ENCODE peak calls at places on chromosomes 13 and 19, in ten cellular contexts. Q is activated CD4-positive, CD25-positive, alpha-beta regulatory T cell treated with anti-CD3 and anti-CD28 coated beads, Interleukin-2, amount 50 U/mL, for 72 hours; S is cardiac fibroblast; X is DND-41; B is stimulated activated CD4-positive, alpha-beta T cell treated with anti-CD3 and anti-CD28 coated beads, Interleukin-4, amount 100 ng/mL, for 24 hours; L is stimulated activated CD8-positive, alpha-beta memory T cell treated with anti-CD3 and anti-CD28 coated beads, Interleukin-4, amount 100 ng/mL, for 24 hours; T is GM18507; G is GM23338; V is GDM1; O is MCF 10A. K is an unnamed sample.

GRCh38 chr13:42602910-42603309 is 29.0 kb downstream of the TNFSF11 start:
- DNase-seq in Q (no peak), S (no peak), X (no peak), B (no peak), L (no peak), T (no peak), G (no peak), V (no peak), O (no peak), K (no peak)

GRCh38 chr19:17966497-17967257 is at the start of gene KCNN1:
- DNase-seq in Q (no peak), S (no peak), X (no peak), B (no peak), L (no peak), T (no peak), G (peak; percentile 85), V (no peak), O (no peak), K (peak; percentile 78)

GRCh38 chr13:46893221-46893620 is 3.6 kb downstream of the HTR2A start:
- DNase-seq in Q (no peak), S (no peak), X (no peak), B (no peak), L (no peak), T (no peak), G (peak; percentile 37), V (no peak), O (no peak), K (no peak)

GRCh38 chr13:112776354-112776753 is 86.5 kb downstream of the ATP11A start:
- DNase-seq in Q (no peak), S (no peak), X (no peak), B (no peak), L (no peak), T (no peak), G (no peak), V (no peak), O (no peak), K (no peak)

GRCh38 chr13:26037302-26037701 is 14.5 kb downstream of the SHISA2 start:
- DNase-seq in Q (no peak), S (peak; percentile 28), X (peak; percentile 53), B (no peak), L (no peak), T (no peak), G (peak; percentile 92), V (no peak), O (peak; percentile 49), K (no peak)

GRCh38 chr19:11273288-11273687 is 11.0 kb upstream of the DOCK6 start:
- DNase-seq in Q (no peak), S (no peak), X (no peak), B (no peak), L (no peak), T (no peak), G (no peak), V (no peak), O (no peak), K (no peak)

GRCh38 chr19:7191946-7192691 is 102.1 kb downstream of the INSR start:
- DNase-seq in Q (no peak), S (no peak), X (peak; percentile 64), B (peak; percentile 55), L (no peak), T (no peak), G (no peak), V (no peak), O (no peak), K (no peak)

GRCh38 chr13:23610966-23611486 is 40.8 kb downstream of the TNFRSF19 start:
- DNase-seq in Q (no peak), S (peak; percentile 52), X (no peak), B (no peak), L (no peak), T (no peak), G (no peak), V (no peak), O (no peak), K (no peak)

GRCh38 chr13:49308104-49308875 is 60.6 kb downstream of the CDADC1 start:
- DNase-seq in Q (no peak), S (peak; percentile 71), X (no peak), B (no peak), L (no peak), T (no peak), G (no peak), V (no peak), O (no peak), K (no peak)

GRCh38 chr19:39445258-39446071 is at the start of gene SUPT5H:
- DNase-seq in Q (peak; percentile 95), S (peak; percentile 99), X (peak; percentile 97), B (peak; percentile 98), L (peak; percentile 96), T (peak; percentile 98), G (peak; percentile 99), V (peak; percentile 97), O (peak; percentile 99), K (peak; percentile 98)

GRCh38 chr13:59024434-59024833 is 1139.3 kb downstream of the DIAPH3 start:
- DNase-seq in Q (no peak), S (peak; percentile 8), X (no peak), B (no peak), L (no peak), T (no peak), G (no peak), V (no peak), O (peak; percentile 26), K (no peak)

K was measured in upper lobe of left lung.